ENCODE peak calls at places on chromosomes 3 and 15, in six cellular contexts. One of them, this sample, is unnamed.

GRCh38 chr3:105598047-105598796 is 231.5 kb downstream of the ALCAM start:
- DNase-seq in sigmoid colon: no peak
- DNase-seq in GM23338: no peak
- DNase-seq in activated CD4-positive, alpha-beta T cell treated with anti-CD3 and anti-CD28 coated beads, Interleukin-2, amount 50 U/mL, for 24 hours: no peak
- DNase-seq in stimulated activated CD8-positive, alpha-beta memory T cell treated with anti-CD3 and anti-CD28 coated beads, Interleukin-12 subunit alpha, Interleukin-12 subunit beta, amount 100 ng/mL, for 1 hour: no peak
- DNase-seq in Right ventricle myocardium superior: no peak
- DNase-seq in this sample: no peak

GRCh38 chr3:37546876-37547275 is 314.8 kb upstream of the CTDSPL start:
- DNase-seq in sigmoid colon: no peak
- DNase-seq in GM23338: peak; percentile 44
- DNase-seq in activated CD4-positive, alpha-beta T cell treated with anti-CD3 and anti-CD28 coated beads, Interleukin-2, amount 50 U/mL, for 24 hours: no peak
- DNase-seq in stimulated activated CD8-positive, alpha-beta memory T cell treated with anti-CD3 and anti-CD28 coated beads, Interleukin-12 subunit alpha, Interleukin-12 subunit beta, amount 100 ng/mL, for 1 hour: no peak
- DNase-seq in Right ventricle myocardium superior: no peak
- DNase-seq in this sample: no peak

GRCh38 chr3:188417329-188417728 is 263.4 kb downstream of the LPP start:
- DNase-seq in sigmoid colon: no peak
- DNase-seq in GM23338: no peak
- DNase-seq in activated CD4-positive, alpha-beta T cell treated with anti-CD3 and anti-CD28 coated beads, Interleukin-2, amount 50 U/mL, for 24 hours: no peak
- DNase-seq in stimulated activated CD8-positive, alpha-beta memory T cell treated with anti-CD3 and anti-CD28 coated beads, Interleukin-12 subunit alpha, Interleukin-12 subunit beta, amount 100 ng/mL, for 1 hour: no peak
- DNase-seq in Right ventricle myocardium superior: no peak
- DNase-seq in this sample: no peak

GRCh38 chr15:50940506-50940905 is 32.0 kb downstream of the AP4E1 start:
- DNase-seq in sigmoid colon: no peak
- DNase-seq in GM23338: no peak
- DNase-seq in activated CD4-positive, alpha-beta T cell treated with anti-CD3 and anti-CD28 coated beads, Interleukin-2, amount 50 U/mL, for 24 hours: no peak
- DNase-seq in stimulated activated CD8-positive, alpha-beta memory T cell treated with anti-CD3 and anti-CD28 coated beads, Interleukin-12 subunit alpha, Interleukin-12 subunit beta, amount 100 ng/mL, for 1 hour: no peak
- DNase-seq in Right ventricle myocardium superior: no peak
- DNase-seq in this sample: no peak

GRCh38 chr3:180912304-180913226 is at the start of gene FXR1:
- DNase-seq in sigmoid colon: peak; percentile 91
- DNase-seq in GM23338: peak; percentile 98
- DNase-seq in activated CD4-positive, alpha-beta T cell treated with anti-CD3 and anti-CD28 coated beads, Interleukin-2, amount 50 U/mL, for 24 hours: peak; percentile 86
- DNase-seq in stimulated activated CD8-positive, alpha-beta memory T cell treated with anti-CD3 and anti-CD28 coated beads, Interleukin-12 subunit alpha, Interleukin-12 subunit beta, amount 100 ng/mL, for 1 hour: peak; percentile 78
- DNase-seq in Right ventricle myocardium superior: peak; percentile 95
- DNase-seq in this sample: peak; percentile 83

GRCh38 chr15:62454567-62455172 is 289.6 kb upstream of the C2CD4B start:
- DNase-seq in sigmoid colon: peak; percentile 21
- DNase-seq in GM23338: no peak
- DNase-seq in activated CD4-positive, alpha-beta T cell treated with anti-CD3 and anti-CD28 coated beads, Interleukin-2, amount 50 U/mL, for 24 hours: no peak
- DNase-seq in stimulated activated CD8-positive, alpha-beta memory T cell treated with anti-CD3 and anti-CD28 coated beads, Interleukin-12 subunit alpha, Interleukin-12 subunit beta, amount 100 ng/mL, for 1 hour: no peak
- DNase-seq in Right ventricle myocardium superior: no peak
- DNase-seq in this sample: no peak

GRCh38 chr3:158313344-158313927 is 203.5 kb downstream of the RSRC1 start:
- DNase-seq in sigmoid colon: no peak
- DNase-seq in GM23338: peak; percentile 55
- DNase-seq in activated CD4-positive, alpha-beta T cell treated with anti-CD3 and anti-CD28 coated beads, Interleukin-2, amount 50 U/mL, for 24 hours: no peak
- DNase-seq in stimulated activated CD8-positive, alpha-beta memory T cell treated with anti-CD3 and anti-CD28 coated beads, Interleukin-12 subunit alpha, Interleukin-12 subunit beta, amount 100 ng/mL, for 1 hour: no peak
- DNase-seq in Right ventricle myocardium superior: no peak
- DNase-seq in this sample: no peak

GRCh38 chr3:140859592-140860336 is 81.9 kb upstream of the SLC25A36 start:
- DNase-seq in sigmoid colon: no peak
- DNase-seq in GM23338: peak; percentile 32
- DNase-seq in activated CD4-positive, alpha-beta T cell treated with anti-CD3 and anti-CD28 coated beads, Interleukin-2, amount 50 U/mL, for 24 hours: no peak
- DNase-seq in stimulated activated CD8-positive, alpha-beta memory T cell treated with anti-CD3 and anti-CD28 coated beads, Interleukin-12 subunit alpha, Interleukin-12 subunit beta, amount 100 ng/mL, for 1 hour: no peak
- DNase-seq in Right ventricle myocardium superior: no peak
- DNase-seq in this sample: no peak

GRCh38 chr3:98763814-98764691 is 913 bp downstream of the ST3GAL6 start:
- DNase-seq in sigmoid colon: no peak
- DNase-seq in GM23338: no peak
- DNase-seq in activated CD4-positive, alpha-beta T cell treated with anti-CD3 and anti-CD28 coated beads, Interleukin-2, amount 50 U/mL, for 24 hours: no peak
- DNase-seq in stimulated activated CD8-positive, alpha-beta memory T cell treated with anti-CD3 and anti-CD28 coated beads, Interleukin-12 subunit alpha, Interleukin-12 subunit beta, amount 100 ng/mL, for 1 hour: no peak
- DNase-seq in Right ventricle myocardium superior: no peak
- DNase-seq in this sample: no peak

GRCh38 chr3:62479276-62479675 is 105.9 kb upstream of the FEZF2 start:
- DNase-seq in sigmoid colon: no peak
- DNase-seq in GM23338: no peak
- DNase-seq in activated CD4-positive, alpha-beta T cell treated with anti-CD3 and anti-CD28 coated beads, Interleukin-2, amount 50 U/mL, for 24 hours: no peak
- DNase-seq in stimulated activated CD8-positive, alpha-beta memory T cell treated with anti-CD3 and anti-CD28 coated beads, Interleukin-12 subunit alpha, Interleukin-12 subunit beta, amount 100 ng/mL, for 1 hour: no peak
- DNase-seq in Right ventricle myocardium superior: no peak
- DNase-seq in this sample: no peak

GRCh38 chr3:7504886-7505775 is 644.2 kb downstream of the GRM7 start:
- DNase-seq in sigmoid colon: no peak
- DNase-seq in GM23338: peak; percentile 14
- DNase-seq in activated CD4-positive, alpha-beta T cell treated with anti-CD3 and anti-CD28 coated beads, Interleukin-2, amount 50 U/mL, for 24 hours: no peak
- DNase-seq in stimulated activated CD8-positive, alpha-beta memory T cell treated with anti-CD3 and anti-CD28 coated beads, Interleukin-12 subunit alpha, Interleukin-12 subunit beta, amount 100 ng/mL, for 1 hour: no peak
- DNase-seq in Right ventricle myocardium superior: no peak
- DNase-seq in this sample: no peak